ENCODE peak calls at places on chromosomes 2 and 18, in four cellular contexts. One of them, this sample, is unnamed.

GRCh38 chr2:172672114-172672513 is 63.5 kb upstream of the RAPGEF4 start:
- DNase-seq in CD4-positive, alpha-beta T cell: no peak
- DNase-seq in brain microvascular endothelial cell: no peak
- DNase-seq in GM23338: no peak
- DNase-seq in this sample: no peak

GRCh38 chr2:207165121-207166038 is at the start of gene KLF7:
- DNase-seq in CD4-positive, alpha-beta T cell: peak; percentile 57
- DNase-seq in brain microvascular endothelial cell: no peak
- DNase-seq in GM23338: peak; percentile 58
- DNase-seq in this sample: no peak

GRCh38 chr2:121634354-121635307 is 14.6 kb downstream of the CLASP1 start:
- DNase-seq in CD4-positive, alpha-beta T cell: no peak
- DNase-seq in brain microvascular endothelial cell: peak; percentile 14
- DNase-seq in GM23338: no peak
- DNase-seq in this sample: peak; percentile 81

GRCh38 chr2:58527656-58528055 is 286.5 kb upstream of the FANCL start:
- DNase-seq in CD4-positive, alpha-beta T cell: no peak
- DNase-seq in brain microvascular endothelial cell: no peak
- DNase-seq in GM23338: no peak
- DNase-seq in this sample: no peak

GRCh38 chr2:196239622-196240587 is 68.5 kb upstream of the STK17B start:
- DNase-seq in CD4-positive, alpha-beta T cell: peak; percentile 64
- DNase-seq in brain microvascular endothelial cell: peak; percentile 85
- DNase-seq in GM23338: peak; percentile 18
- DNase-seq in this sample: peak; percentile 59

GRCh38 chr2:231687133-231687852 is 21.0 kb upstream of the PTMA start:
- DNase-seq in CD4-positive, alpha-beta T cell: peak; percentile 67
- DNase-seq in brain microvascular endothelial cell: no peak
- DNase-seq in GM23338: peak; percentile 94
- DNase-seq in this sample: peak; percentile 38

GRCh38 chr18:23838233-23838632 is 149.0 kb downstream of the LAMA3 start:
- DNase-seq in CD4-positive, alpha-beta T cell: no peak
- DNase-seq in brain microvascular endothelial cell: no peak
- DNase-seq in GM23338: no peak
- DNase-seq in this sample: no peak

GRCh38 chr2:25286025-25286400 is 55.7 kb downstream of the DNMT3A start:
- DNase-seq in CD4-positive, alpha-beta T cell: peak; percentile 70
- DNase-seq in brain microvascular endothelial cell: peak; percentile 3
- DNase-seq in GM23338: peak; percentile 63
- DNase-seq in this sample: no peak

GRCh38 chr2:157329524-157329923 is 3.9 kb upstream of the ERMN start:
- DNase-seq in CD4-positive, alpha-beta T cell: no peak
- DNase-seq in brain microvascular endothelial cell: no peak
- DNase-seq in GM23338: no peak
- DNase-seq in this sample: peak; percentile 19

GRCh38 chr2:64291181-64291580 is 147.0 kb upstream of the PELI1 start:
- DNase-seq in CD4-positive, alpha-beta T cell: no peak
- DNase-seq in brain microvascular endothelial cell: peak; percentile 86
- DNase-seq in GM23338: no peak
- DNase-seq in this sample: peak; percentile 57

GRCh38 chr2:64288932-64289655 is 144.9 kb upstream of the PELI1 start:
- DNase-seq in CD4-positive, alpha-beta T cell: no peak
- DNase-seq in brain microvascular endothelial cell: no peak
- DNase-seq in GM23338: no peak
- DNase-seq in this sample: no peak

GRCh38 chr2:64284751-64285150 is 140.5 kb upstream of the PELI1 start:
- DNase-seq in CD4-positive, alpha-beta T cell: no peak
- DNase-seq in brain microvascular endothelial cell: no peak
- DNase-seq in GM23338: no peak
- DNase-seq in this sample: no peak

GRCh38 chr2:64287321-64287720 is 143.1 kb upstream of the PELI1 start:
- DNase-seq in CD4-positive, alpha-beta T cell: no peak
- DNase-seq in brain microvascular endothelial cell: no peak
- DNase-seq in GM23338: no peak
- DNase-seq in this sample: no peak

DNA sequence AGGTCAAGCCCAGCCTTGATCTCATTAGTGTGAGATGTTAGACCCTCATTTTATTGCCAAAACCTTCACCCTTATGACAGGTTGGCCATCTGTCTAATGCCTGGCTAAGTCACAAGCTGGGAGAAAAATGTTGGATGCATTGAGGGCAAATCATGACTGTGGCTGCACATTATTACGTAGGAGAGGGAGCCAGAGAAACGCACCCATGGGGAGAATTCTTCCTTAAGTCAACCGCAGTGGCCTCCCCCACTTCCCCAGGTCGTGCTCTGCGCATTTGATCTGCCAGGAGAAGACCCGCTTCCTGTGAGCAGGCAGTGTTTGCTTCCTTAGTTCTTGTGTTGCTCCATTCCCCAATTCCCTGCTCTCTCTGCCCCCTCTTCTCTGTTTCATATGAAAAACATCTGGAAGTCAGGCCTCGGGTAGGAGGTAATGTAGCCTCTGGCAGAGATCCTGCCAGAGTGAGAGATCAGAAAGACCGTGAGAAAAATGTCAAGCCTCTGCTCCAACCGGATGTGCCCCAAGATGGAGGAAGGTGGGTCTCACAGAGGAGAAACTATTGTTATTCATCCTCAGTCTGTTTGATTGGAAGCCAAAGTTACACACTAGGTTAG is 144.2 kb upstream of the PELI1 start:
- DNase-seq in CD4-positive, alpha-beta T cell: no peak
- DNase-seq in brain microvascular endothelial cell: peak; percentile 89
- DNase-seq in GM23338: peak; percentile 53
- DNase-seq in this sample: no peak
- H3K27ac ChIP-seq in CD4-positive, alpha-beta T cell: no peak overlapping the region
- H3K27ac ChIP-seq in brain microvascular endothelial cell: peak overlapping the region; percentile 78
- H3K27ac ChIP-seq in GM23338: no peak overlapping the region
- H3K27ac ChIP-seq in this sample: no peak overlapping the region

GRCh38 chr2:20586379-20586715 is 64.6 kb downstream of the HS1BP3 start:
- DNase-seq in CD4-positive, alpha-beta T cell: no peak
- DNase-seq in brain microvascular endothelial cell: no peak
- DNase-seq in GM23338: no peak
- DNase-seq in this sample: no peak
- TF ChIP-seq CTCF in CD4-positive, alpha-beta T cell: no peak
- TF ChIP-seq CTCF in brain microvascular endothelial cell: no peak
- TF ChIP-seq CTCF in GM23338: no peak
- TF ChIP-seq CTCF in this sample: no peak

DNA sequence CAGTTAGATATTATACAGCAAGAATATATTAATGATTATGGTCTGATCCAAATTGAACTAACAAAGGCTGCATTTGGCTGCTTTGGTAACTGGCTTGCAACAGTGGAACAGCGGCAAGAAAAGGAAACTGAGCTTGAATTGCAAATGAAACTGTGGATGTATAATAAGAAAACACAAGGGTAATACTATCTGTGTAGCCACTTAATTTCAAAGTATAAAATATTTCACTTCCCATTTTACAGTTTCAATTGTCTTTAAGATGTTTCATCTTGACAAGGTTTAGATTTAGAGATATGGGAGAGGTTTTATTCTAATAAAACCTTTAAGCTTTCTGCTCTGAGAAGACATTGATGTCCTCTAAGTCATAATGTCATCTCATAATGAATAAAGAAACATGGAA is 23.8 kb downstream of the WDR75 start:
- DNase-seq in CD4-positive, alpha-beta T cell: no peak
- DNase-seq in brain microvascular endothelial cell: no peak
- DNase-seq in GM23338: no peak
- DNase-seq in this sample: no peak
- H3K27ac ChIP-seq in CD4-positive, alpha-beta T cell: no peak overlapping the region
- H3K27ac ChIP-seq in brain microvascular endothelial cell: no peak overlapping the region
- H3K27ac ChIP-seq in GM23338: no peak overlapping the region
- H3K27ac ChIP-seq in this sample: no peak overlapping the region

GRCh38 chr2:184125867-184126266 is 472.5 kb upstream of the ZNF804A start:
- DNase-seq in CD4-positive, alpha-beta T cell: no peak
- DNase-seq in brain microvascular endothelial cell: no peak
- DNase-seq in GM23338: no peak
- DNase-seq in this sample: no peak
- TF ChIP-seq CTCF in CD4-positive, alpha-beta T cell: no peak
- TF ChIP-seq CTCF in brain microvascular endothelial cell: peak; percentile 16
- TF ChIP-seq CTCF in GM23338: peak; percentile 37
- TF ChIP-seq CTCF in this sample: no peak

GRCh38 chr2:68744517-68744916 is 9.9 kb downstream of the ARHGAP25 start:
- DNase-seq in CD4-positive, alpha-beta T cell: no peak
- DNase-seq in brain microvascular endothelial cell: no peak
- DNase-seq in GM23338: peak; percentile 24
- DNase-seq in this sample: peak; percentile 18

GRCh38 chr2:68741238-68741637 is 6.6 kb downstream of the ARHGAP25 start:
- DNase-seq in CD4-positive, alpha-beta T cell: no peak
- DNase-seq in brain microvascular endothelial cell: no peak
- DNase-seq in GM23338: no peak
- DNase-seq in this sample: peak; percentile 15

GRCh38 chr2:68743531-68743930 is 8.9 kb downstream of the ARHGAP25 start:
- DNase-seq in CD4-positive, alpha-beta T cell: no peak
- DNase-seq in brain microvascular endothelial cell: no peak
- DNase-seq in GM23338: no peak
- DNase-seq in this sample: no peak

GRCh38 chr2:68741805-68742306 is 7.2 kb downstream of the ARHGAP25 start:
- DNase-seq in CD4-positive, alpha-beta T cell: no peak
- DNase-seq in brain microvascular endothelial cell: no peak
- DNase-seq in GM23338: no peak
- DNase-seq in this sample: peak; percentile 24

GRCh38 chr2:68742638-68743037 is 8.0 kb downstream of the ARHGAP25 start:
- DNase-seq in CD4-positive, alpha-beta T cell: no peak
- DNase-seq in brain microvascular endothelial cell: no peak
- DNase-seq in GM23338: no peak
- DNase-seq in this sample: no peak
- H3K27ac ChIP-seq in CD4-positive, alpha-beta T cell: no peak overlapping the region
- H3K27ac ChIP-seq in brain microvascular endothelial cell: no peak overlapping the region
- H3K27ac ChIP-seq in GM23338: no peak overlapping the region
- H3K27ac ChIP-seq in this sample: no peak overlapping the region

GRCh38 chr2:192940767-192941166 is 746.0 kb upstream of the TMEFF2 start:
- DNase-seq in CD4-positive, alpha-beta T cell: no peak
- DNase-seq in brain microvascular endothelial cell: no peak
- DNase-seq in GM23338: peak; percentile 39
- DNase-seq in this sample: no peak
- TF ChIP-seq CTCF in CD4-positive, alpha-beta T cell: no peak
- TF ChIP-seq CTCF in brain microvascular endothelial cell: no peak
- TF ChIP-seq CTCF in GM23338: peak; percentile 41
- TF ChIP-seq CTCF in this sample: no peak

GRCh38 chr18:44935455-44935854 is 254.8 kb downstream of the SETBP1 start:
- DNase-seq in CD4-positive, alpha-beta T cell: no peak
- DNase-seq in brain microvascular endothelial cell: no peak
- DNase-seq in GM23338: no peak
- DNase-seq in this sample: no peak
- H3K27ac ChIP-seq in CD4-positive, alpha-beta T cell: no peak overlapping the region
- H3K27ac ChIP-seq in brain microvascular endothelial cell: no peak overlapping the region
- H3K27ac ChIP-seq in GM23338: no peak overlapping the region
- H3K27ac ChIP-seq in this sample: no peak overlapping the region

DNA sequence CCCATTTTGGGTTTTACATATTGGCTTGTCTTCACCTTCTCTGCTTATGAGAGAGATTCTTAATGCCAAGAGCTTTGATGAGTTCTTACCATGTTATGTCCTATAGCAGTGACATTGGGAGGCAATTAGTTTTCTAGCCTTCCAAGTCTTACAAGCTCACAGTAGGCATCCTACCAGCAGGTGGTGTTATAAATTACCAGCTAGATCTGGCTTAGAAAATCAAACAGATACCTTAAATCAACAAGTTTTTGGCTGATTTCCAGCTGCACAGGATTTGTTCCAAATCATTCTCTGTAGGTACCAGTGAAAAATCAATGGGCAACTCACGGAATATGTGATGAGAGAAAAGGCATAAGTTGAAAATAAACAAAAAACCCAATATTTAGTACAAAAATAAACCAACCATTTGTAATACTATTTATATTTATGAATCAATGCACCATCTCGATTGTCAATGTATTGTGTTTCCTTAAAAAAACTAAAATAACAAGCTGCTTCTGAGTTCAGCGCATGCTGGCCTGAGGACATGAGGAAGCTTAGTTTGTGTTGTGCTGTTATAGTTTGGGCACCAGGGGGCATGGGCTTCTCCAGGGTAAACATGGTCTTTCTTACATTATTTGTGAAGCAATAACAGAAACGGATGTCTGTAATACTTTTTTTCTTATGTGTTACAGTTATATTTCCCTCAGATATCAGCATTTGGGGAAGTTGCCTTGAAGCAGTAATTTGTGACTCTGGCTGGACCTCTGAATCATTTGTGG is 34.1 kb upstream of the NXPH2 start:
- DNase-seq in CD4-positive, alpha-beta T cell: no peak
- DNase-seq in brain microvascular endothelial cell: no peak
- DNase-seq in GM23338: peak; percentile 70
- DNase-seq in this sample: no peak
- TF ChIP-seq CTCF in CD4-positive, alpha-beta T cell: no peak
- TF ChIP-seq CTCF in brain microvascular endothelial cell: peak; percentile 23
- TF ChIP-seq CTCF in GM23338: peak; percentile 65
- TF ChIP-seq CTCF in this sample: no peak

GRCh38 chr18:55317832-55318231 is 270.2 kb downstream of the TCF4 start:
- DNase-seq in CD4-positive, alpha-beta T cell: no peak
- DNase-seq in brain microvascular endothelial cell: no peak
- DNase-seq in GM23338: no peak
- DNase-seq in this sample: no peak
- H3K27ac ChIP-seq in CD4-positive, alpha-beta T cell: no peak overlapping the region
- H3K27ac ChIP-seq in brain microvascular endothelial cell: no peak overlapping the region
- H3K27ac ChIP-seq in GM23338: no peak overlapping the region
- H3K27ac ChIP-seq in this sample: no peak overlapping the region

GRCh38 chr18:11570770-11571169 is 38.6 kb upstream of the SLC35G4 start:
- DNase-seq in CD4-positive, alpha-beta T cell: no peak
- DNase-seq in brain microvascular endothelial cell: peak; percentile 24
- DNase-seq in GM23338: peak; percentile 29
- DNase-seq in this sample: no peak
- TF ChIP-seq CTCF in CD4-positive, alpha-beta T cell: no peak
- TF ChIP-seq CTCF in brain microvascular endothelial cell: peak; percentile 47
- TF ChIP-seq CTCF in GM23338: peak; percentile 48
- TF ChIP-seq CTCF in this sample: no peak

This sample was measured in RWPE1.